ENCODE peak calls at places on chromosomes 16 and 17, in seven cellular contexts. Y, O, C, I, W, F and X are unnamed samples.

GRCh38 chr17:11122908-11123307 is 118.1 kb upstream of the SHISA6 start:
- DNase-seq in W (no peak), F (no peak), O (no peak), Y (peak; percentile 21), C (no peak), I (no peak), X (no peak)

GRCh38 chr17:28398280-28398981 is 7.6 kb downstream of the SLC46A1 start:
- DNase-seq in W (no peak), C (no peak), F (no peak), I (no peak), O (no peak), Y (no peak), X (no peak)

GRCh38 chr17:59160203-59161025 is 4.9 kb downstream of the PRR11 start:
- DNase-seq in Y (no peak), C (no peak), I (no peak), W (no peak), O (no peak), F (no peak), X (no peak)

GRCh38 chr16:85988306-85988705 is 89.3 kb downstream of the IRF8 start:
- DNase-seq in F (no peak), W (no peak), Y (no peak), O (no peak), I (no peak), C (no peak), X (no peak)

GRCh38 chr17:5422505-5422904 is 2.5 kb downstream of the RPAIN start:
- DNase-seq in Y (no peak), F (peak; percentile 59), I (no peak), C (no peak), O (no peak), W (no peak), X (no peak)

GRCh38 chr17:4043862-4044261 is 79.6 kb upstream of the ATP2A3 start:
- DNase-seq in Y (no peak), C (peak; percentile 26), O (no peak), I (no peak), W (no peak), F (no peak), X (peak; percentile 73)

GRCh38 chr17:28700830-28701492 is 10.7 kb downstream of the PROCA1 start:
- DNase-seq in W (no peak), O (no peak), I (no peak), C (no peak), F (no peak), Y (no peak), X (no peak)

GRCh38 chr17:47179141-47179540 is 10.0 kb downstream of the CDC27 start:
- DNase-seq in W (no peak), Y (no peak), C (no peak), O (no peak), I (no peak), F (no peak), X (no peak)

GRCh38 chr16:15644306-15644961 is 1.5 kb upstream of the MARF1 start:
- DNase-seq in F (no peak), I (peak; percentile 18), Y (no peak), W (no peak), O (no peak), C (no peak), X (no peak)

GRCh38 chr16:10180771-10181163 is 1.5 kb downstream of the GRIN2A start:
- DNase-seq in O (peak; percentile 75), I (peak; percentile 20), Y (no peak), F (no peak), W (no peak), C (no peak), X (no peak)

GRCh38 chr17:42017866-42018200 is 594 bp upstream of the DNAJC7 start:
- DNase-seq in Y (no peak), W (no peak), O (peak; percentile 64), I (no peak), C (no peak), F (no peak), X (no peak)

GRCh38 chr16:5882087-5882661 is 784.6 kb upstream of the EEF2KMT start:
- DNase-seq in Y (no peak), I (no peak), C (no peak), F (no peak), W (no peak), O (no peak), X (no peak)

GRCh38 chr16:71894229-71894920 is 956 bp upstream of the IST1 start:
- DNase-seq in I (peak; percentile 43), F (no peak), Y (peak; percentile 23), C (no peak), O (no peak), W (peak; percentile 76), X (peak; percentile 42)

GRCh38 chr17:78923660-78924453 is 1.3 kb downstream of the TIMP2 start:
- DNase-seq in W (no peak), Y (no peak), I (peak; percentile 75), O (peak; percentile 75), F (peak; percentile 70), C (no peak), X (peak; percentile 60)

GRCh38 chr16:56844056-56844455 is 21.0 kb upstream of the SLC12A3 start:
- DNase-seq in C (no peak), O (no peak), F (no peak), W (no peak), Y (no peak), I (no peak), X (no peak)